ENCODE peak calls at places on chromosomes 16 and 17, in seven cellular contexts. R, B, E, U, F, Q and G are unnamed samples.

GRCh38 chr16:68883685-68884084 is 40.4 kb downstream of the TANGO6 start:
- DNase-seq in R (no peak), B (no peak), E (no peak), U (no peak), F (no peak), Q (no peak), G (no peak)

GRCh38 chr16:83980794-83981193 is 12.8 kb downstream of the NECAB2 start:
- DNase-seq in R (no peak), B (peak; percentile 24), E (no peak), U (no peak), F (no peak), Q (no peak), G (no peak)

GRCh38 chr17:37088459-37088858 is 139.7 kb downstream of the AATF start:
- DNase-seq in R (no peak), B (no peak), E (no peak), U (no peak), F (no peak), Q (no peak), G (no peak)

GRCh38 chr17:39239640-39240314 is 14.0 kb upstream of the STAC2 start:
- DNase-seq in R (peak; percentile 68), B (no peak), E (peak; percentile 48), U (peak; percentile 47), F (no peak), Q (peak; percentile 57), G (peak; percentile 62)

GRCh38 chr16:73002836-73003235 is 45.1 kb downstream of the ZFHX3 start:
- DNase-seq in R (no peak), B (no peak), E (no peak), U (no peak), F (no peak), Q (no peak), G (no peak)

GRCh38 chr16:19507882-19508281 is 14.0 kb downstream of the GDE1 start:
- DNase-seq in R (no peak), B (no peak), E (no peak), U (no peak), F (no peak), Q (no peak), G (no peak)

GRCh38 chr16:51465026-51465425 is 314.0 kb upstream of the SALL1 start:
- DNase-seq in R (no peak), B (no peak), E (no peak), U (no peak), F (no peak), Q (no peak), G (no peak)

GRCh38 chr17:81365601-81366585 is 29.4 kb upstream of the BAHCC1 start:
- DNase-seq in R (no peak), B (peak; percentile 73), E (no peak), U (no peak), F (no peak), Q (no peak), G (no peak)

GRCh38 chr17:83125515-83126274 is 46.3 kb downstream of the METRNL start:
- DNase-seq in R (no peak), B (peak; percentile 76), E (no peak), U (no peak), F (peak; percentile 95), Q (no peak), G (peak; percentile 74)

GRCh38 chr17:18217412-18218015 is 7.9 kb upstream of the LLGL1 start:
- DNase-seq in R (peak; percentile 97), B (peak; percentile 81), E (peak; percentile 60), U (peak; percentile 69), F (peak; percentile 94), Q (peak; percentile 69), G (no peak)

GRCh38 chr17:835263-835662 is 53.1 kb downstream of the MRM3 start:
- DNase-seq in R (no peak), B (peak; percentile 70), E (no peak), U (no peak), F (no peak), Q (no peak), G (no peak)

GRCh38 chr16:88298882-88299745 is 83.6 kb upstream of the ZNF469 start:
- DNase-seq in R (no peak), B (no peak), E (no peak), U (no peak), F (no peak), Q (no peak), G (no peak)

GRCh38 chr17:51748749-51749604 is 409.5 kb downstream of the CA10 start:
- DNase-seq in R (no peak), B (no peak), E (no peak), U (no peak), F (no peak), Q (no peak), G (no peak)

GRCh38 chr17:8904201-8904600 is 36.7 kb upstream of the PIK3R6 start:
- DNase-seq in R (no peak), B (no peak), E (no peak), U (peak; percentile 7), F (peak; percentile 34), Q (no peak), G (no peak)

GRCh38 chr17:42798383-42799380 is at the start of the genes CNTD1 and COA3:
- DNase-seq in R (peak; percentile 96), B (peak; percentile 91), E (peak; percentile 47), U (peak; percentile 65), F (peak; percentile 96), Q (peak; percentile 79), G (peak; percentile 83)